ENCODE peak calls at places on chromosomes 7 and 10, in five cellular contexts. L is PC-3, S is tibial artery, V is ascending aorta, X is PC-9. E is an unnamed sample.

GRCh38 chr7:7742223-7742622 is 23.8 kb upstream of the RPA3 start:
- DNase-seq in L (no peak), S (no peak), V (no peak), X (no peak), E (no peak)

GRCh38 chr10:6218692-6219493 is 16.2 kb downstream of the PFKFB3 start:
- DNase-seq in L (no peak), S (no peak), V (no peak), X (no peak), E (no peak)

GRCh38 chr7:140021603-140022002 is 41.1 kb downstream of the PARP12 start:
- DNase-seq in L (no peak), S (no peak), V (no peak), X (no peak), E (no peak)

GRCh38 chr7:105315357-105315756 is 73.4 kb downstream of the SRPK2 start:
- DNase-seq in L (no peak), S (no peak), V (no peak), X (no peak), E (no peak)

GRCh38 chr10:36412942-36413341 is 712.5 kb upstream of the ANKRD30A start:
- DNase-seq in L (peak), S (no peak), V (no peak), X (no peak), E (no peak)

GRCh38 chr10:31318382-31318853 is 598 bp upstream of the ZEB1 start:
- DNase-seq in L (peak), S (peak), V (no peak), X (no peak), E (peak)

GRCh38 chr10:24552346-24553016 is 171.2 kb downstream of the ARHGAP21 start:
- DNase-seq in L (peak), S (no peak), V (no peak), X (peak), E (no peak)

GRCh38 chr7:14606101-14606500 is 296.4 kb downstream of the DGKB start:
- DNase-seq in L (peak), S (no peak), V (no peak), X (no peak), E (no peak)

GRCh38 chr7:115088938-115089337 is 167.0 kb downstream of the MDFIC start:
- DNase-seq in L (no peak), S (no peak), V (no peak), X (no peak), E (no peak)

GRCh38 chr10:33005322-33006282 is 47.6 kb upstream of the ITGB1 start:
- DNase-seq in L (peak), S (peak), V (peak), X (peak), E (peak)

GRCh38 chr7:38068461-38068860 is 109.6 kb upstream of the STARD3NL start:
- DNase-seq in L (no peak), S (no peak), V (no peak), X (peak), E (no peak)

GRCh38 chr7:111029574-111030357 is 61.2 kb upstream of the LRRN3 start:
- DNase-seq in L (no peak), S (peak), V (no peak), X (no peak), E (no peak)

GRCh38 chr10:54622017-54622416 is 179.0 kb downstream of the PCDH15 start:
- DNase-seq in L (no peak), S (no peak), V (no peak), X (no peak), E (no peak)

GRCh38 chr7:19969859-19970493 is 196.6 kb upstream of the TMEM196 start:
- DNase-seq in L (peak), S (no peak), V (no peak), X (peak), E (no peak)

DNA sequence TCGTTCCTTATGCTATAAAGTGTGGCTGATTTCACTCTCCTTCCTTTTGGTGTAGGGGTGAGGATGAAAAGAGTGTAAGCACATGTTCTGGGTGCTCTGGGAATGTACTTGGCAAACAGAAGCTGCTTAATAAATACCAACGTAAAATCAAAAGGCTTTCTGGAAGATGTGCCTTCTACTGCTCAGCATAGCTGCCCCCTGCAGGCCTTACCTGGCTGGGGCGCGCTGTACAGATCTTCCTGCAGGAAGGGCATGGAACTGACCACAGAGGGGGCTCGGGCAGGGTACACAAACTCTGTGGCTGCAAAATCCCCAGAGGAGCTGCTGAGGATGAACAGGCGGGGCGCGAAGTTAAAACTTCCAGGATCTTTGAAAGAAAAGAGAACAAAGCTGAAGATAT is 169.4 kb downstream of the SVIL start:
- DNase-seq in L (no peak), S (no peak), V (no peak), X (no peak), E (no peak)
- TF ChIP-seq CTCF in L (peak), S (no peak), V (no peak), X (no peak), E (no peak)

GRCh38 chr10:49594594-49594993 is 15.5 kb upstream of the SLC18A3 start:
- DNase-seq in L (peak), S (no peak), V (no peak), X (no peak), E (peak)
- TF ChIP-seq CTCF in L (peak), S (peak), V (peak), X (peak), E (no peak)

DNA sequence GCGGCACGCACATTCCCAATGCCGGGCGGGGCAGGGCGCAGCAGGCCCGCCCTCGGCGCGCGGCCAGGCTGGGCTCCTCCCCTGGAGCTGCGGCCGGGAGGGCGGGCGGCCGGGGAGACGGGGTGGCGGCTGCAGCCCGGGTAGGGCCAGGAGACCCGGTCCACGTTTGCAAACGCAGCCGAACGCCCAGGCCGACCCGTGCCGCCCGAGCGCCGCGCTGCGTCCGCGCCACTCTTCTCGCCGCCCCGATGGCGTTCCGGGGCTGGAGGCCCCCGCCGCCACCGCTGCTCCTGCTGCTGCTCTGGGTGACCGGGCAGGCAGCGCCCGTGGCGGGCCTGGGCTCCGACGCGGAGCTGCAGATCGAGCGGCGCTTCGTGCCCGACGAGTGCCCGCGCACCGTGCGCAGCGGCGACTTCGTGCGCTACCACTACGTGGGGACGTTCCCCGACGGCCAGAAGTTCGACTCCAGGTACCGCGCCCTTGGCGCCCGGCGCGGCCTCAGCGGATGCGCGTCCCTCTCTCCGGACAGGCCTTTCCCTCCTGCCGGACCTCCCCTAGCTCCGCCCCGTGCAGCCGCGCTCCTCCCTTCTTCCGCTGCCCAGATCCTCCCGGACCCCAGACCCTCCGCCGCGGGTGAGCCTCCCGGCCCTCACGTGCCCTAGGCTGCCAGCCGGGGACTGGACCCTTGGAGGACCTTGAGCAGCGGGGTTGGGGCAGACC is at the start of gene FKBP9:
- DNase-seq in L (peak), S (peak), V (no peak), X (peak), E (peak)
- TF ChIP-seq CTCF in L (no peak), S (no peak), V (no peak), X (no peak), E (no peak)

GRCh38 chr10:124913167-124913566 is 28.8 kb upstream of the ZRANB1 start:
- DNase-seq in L (no peak), S (no peak), V (no peak), X (no peak), E (no peak)

GRCh38 chr10:124909563-124909962 is 32.4 kb upstream of the ZRANB1 start:
- DNase-seq in L (no peak), S (no peak), V (no peak), X (no peak), E (no peak)

GRCh38 chr10:124912052-124912435 is 29.9 kb upstream of the ZRANB1 start:
- DNase-seq in L (no peak), S (no peak), V (no peak), X (no peak), E (no peak)

GRCh38 chr10:124912487-124912886 is 29.4 kb upstream of the ZRANB1 start:
- DNase-seq in L (no peak), S (no peak), V (no peak), X (no peak), E (no peak)

DNA sequence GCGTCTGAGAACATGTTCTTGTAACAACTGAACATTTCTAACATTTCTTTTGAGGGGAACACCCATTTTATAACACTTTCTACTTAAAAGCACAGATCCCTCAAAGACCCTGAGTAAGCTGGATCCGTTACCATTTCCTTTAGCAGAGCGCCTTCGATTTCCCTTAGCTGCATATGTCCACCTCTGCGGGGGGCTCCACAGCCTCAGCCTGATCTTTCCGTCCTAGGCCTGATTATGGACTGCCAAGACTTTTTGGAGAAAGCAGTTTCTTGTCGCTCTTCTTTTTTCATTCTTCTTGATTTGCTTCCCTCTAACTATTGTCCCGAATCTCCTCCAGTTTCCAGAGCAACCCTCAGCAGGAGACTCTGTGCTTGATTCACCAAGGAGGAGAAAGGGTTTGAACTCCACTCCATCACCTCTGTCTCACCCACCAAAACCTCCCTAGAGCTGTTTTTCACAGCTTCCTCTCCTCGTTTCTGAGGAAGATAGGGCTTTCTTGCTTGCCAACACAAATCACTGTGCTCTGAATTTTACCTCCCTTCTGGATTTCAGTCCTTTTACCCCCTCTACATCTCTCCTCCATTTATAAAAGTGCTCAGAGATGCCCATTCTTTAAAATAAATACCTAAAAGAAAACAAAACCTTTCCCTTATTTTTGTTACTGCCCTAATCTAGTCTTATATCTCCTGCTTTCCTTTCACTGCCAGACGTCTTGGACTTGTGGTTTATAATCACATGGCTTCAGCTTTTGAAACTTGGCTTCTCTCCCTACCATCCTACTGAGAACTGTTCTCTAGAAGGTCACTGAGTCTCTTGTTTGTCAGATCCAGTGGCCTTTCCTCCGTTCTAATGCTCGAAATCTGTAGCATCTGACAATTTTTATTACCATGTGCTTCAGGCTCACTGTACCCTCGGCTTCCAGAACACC is 30.5 kb upstream of the ZRANB1 start:
- DNase-seq in L (no peak), S (peak), V (no peak), X (no peak), E (no peak)
- TF ChIP-seq CTCF in L (no peak), S (no peak), V (no peak), X (no peak), E (no peak)

GRCh38 chr7:94216944-94217461 is 177.7 kb upstream of the COL1A2 start:
- DNase-seq in L (no peak), S (no peak), V (no peak), X (no peak), E (no peak)
- TF ChIP-seq CTCF in L (no peak), S (no peak), V (no peak), X (no peak), E (no peak)

GRCh38 chr10:127986543-127987466 is 79.9 kb downstream of the PTPRE start:
- DNase-seq in L (no peak), S (no peak), V (no peak), X (no peak), E (no peak)
- TF ChIP-seq CTCF in L (no peak), S (no peak), V (no peak), X (no peak), E (no peak)

GRCh38 chr10:71039551-71039950 is 151.2 kb upstream of the PCBD1 start:
- DNase-seq in L (no peak), S (no peak), V (no peak), X (no peak), E (no peak)
- TF ChIP-seq CTCF in L (no peak), S (no peak), V (no peak), X (no peak), E (no peak)

E was measured in omental fat pad.